ENCODE peak calls at places on chromosomes 16 and 17, in nine cellular contexts. O is CD4-positive, CD25-positive, alpha-beta regulatory T cell; W is cardiac fibroblast; P is memory B cell; R is choroid plexus epithelial cell; E is sigmoid colon; T is osteoblast; Q is naive thymus-derived CD4-positive, alpha-beta T cell; Y is AG10803. M is an unnamed sample.
A peak's percentile ranks its signal among the peaks of the same experiment; 100 is the strongest.

GRCh38 chr17:17523001-17523713 is 27.0 kb upstream of the RASD1 start:
- DNase-seq in O (no peak), W (no peak), P (no peak), R (peak; percentile 53), E (no peak), T (peak; percentile 67), Q (no peak), Y (no peak), M (no peak)

GRCh38 chr16:85422374-85423185 is 190.5 kb upstream of the GSE1 start:
- DNase-seq in O (no peak), W (peak; percentile 11), P (no peak), R (peak; percentile 36), E (peak; percentile 65), T (no peak), Q (no peak), Y (no peak), M (no peak)

GRCh38 chr17:28811594-28812135 is 30.9 kb downstream of the FAM222B start:
- DNase-seq in O (peak; percentile 31), W (peak; percentile 34), P (no peak), R (peak; percentile 55), E (peak; percentile 17), T (no peak), Q (peak; percentile 24), Y (peak; percentile 8), M (no peak)

GRCh38 chr17:77863814-77864161 is 94.7 kb upstream of the TNRC6C start:
- DNase-seq in O (no peak), W (peak; percentile 37), P (no peak), R (no peak), E (no peak), T (peak; percentile 27), Q (no peak), Y (peak; percentile 19), M (no peak)

GRCh38 chr17:32551186-32551955 is 64.6 kb downstream of the CDK5R1 start:
- DNase-seq in O (no peak), W (peak; percentile 14), P (no peak), R (peak; percentile 64), E (no peak), T (peak; percentile 61), Q (no peak), Y (peak; percentile 46), M (no peak)

GRCh38 chr16:82580293-82580900 is 46.4 kb upstream of the CDH13 start:
- DNase-seq in O (no peak), W (peak; percentile 5), P (no peak), R (peak; percentile 13), E (no peak), T (peak; percentile 32), Q (no peak), Y (peak; percentile 29), M (no peak)

GRCh38 chr17:68054296-68054900 is 18.9 kb downstream of the KPNA2 start:
- DNase-seq in O (no peak), W (peak; percentile 85), P (no peak), R (peak; percentile 71), E (no peak), T (peak; percentile 63), Q (no peak), Y (peak; percentile 94), M (no peak)

GRCh38 chr17:41444640-41445039 is 3.9 kb upstream of the KRT38 start:
- DNase-seq in O (no peak), W (no peak), P (no peak), R (no peak), E (no peak), T (no peak), Q (no peak), Y (no peak), M (no peak)

GRCh38 chr17:42653179-42654124 is 5.6 kb upstream of the TUBG2 start:
- DNase-seq in O (no peak), W (peak; percentile 89), P (no peak), R (peak; percentile 83), E (peak; percentile 92), T (peak; percentile 93), Q (no peak), Y (peak; percentile 82), M (no peak)

GRCh38 chr17:50872710-50873424 is 6.7 kb upstream of the TOB1 start:
- DNase-seq in O (no peak), W (peak; percentile 75), P (no peak), R (no peak), E (peak; percentile 77), T (peak; percentile 23), Q (peak; percentile 52), Y (peak; percentile 89), M (no peak)

GRCh38 chr17:32020943-32021617 is 13.9 kb downstream of the LRRC37B start:
- DNase-seq in O (no peak), W (no peak), P (no peak), R (no peak), E (no peak), T (peak; percentile 6), Q (no peak), Y (peak; percentile 23), M (no peak)

GRCh38 chr17:74431568-74432483 is at the start of gene GPRC5C:
- DNase-seq in O (no peak), W (peak; percentile 76), P (no peak), R (no peak), E (peak; percentile 80), T (peak; percentile 85), Q (no peak), Y (no peak), M (no peak)

GRCh38 chr16:23597003-23597756 is 1.1 kb upstream of the NDUFAB1 start:
- DNase-seq in O (no peak), W (peak; percentile 4), P (peak; percentile 33), R (peak; percentile 7), E (peak; percentile 29), T (no peak), Q (no peak), Y (no peak), M (no peak)

GRCh38 chr17:2390199-2390880 is 10.5 kb downstream of the MNT start:
- DNase-seq in O (no peak), W (peak; percentile 45), P (no peak), R (no peak), E (no peak), T (peak; percentile 92), Q (no peak), Y (no peak), M (no peak)

GRCh38 chr16:88631920-88632586 is 6.3 kb upstream of the IL17C start:
- DNase-seq in O (no peak), W (no peak), P (no peak), R (no peak), E (no peak), T (no peak), Q (no peak), Y (no peak), M (no peak)

GRCh38 chr17:37614391-37614790 is 5.2 kb upstream of the SYNRG start:
- DNase-seq in O (no peak), W (peak; percentile 5), P (no peak), R (peak; percentile 77), E (no peak), T (peak; percentile 91), Q (no peak), Y (peak; percentile 73), M (no peak)

GRCh38 chr17:28944862-28945741 is 6.2 kb downstream of the PHF12 start:
- DNase-seq in O (no peak), W (peak; percentile 33), P (no peak), R (peak; percentile 54), E (no peak), T (peak; percentile 60), Q (no peak), Y (peak; percentile 64), M (no peak)

GRCh38 chr16:5028950-5029475 is 4.7 kb downstream of the NAGPA start:
- DNase-seq in O (no peak), W (no peak), P (no peak), R (no peak), E (no peak), T (peak; percentile 84), Q (no peak), Y (no peak), M (no peak)

GRCh38 chr17:17055286-17056166 is 13.3 kb downstream of the MPRIP start:
- DNase-seq in O (no peak), W (no peak), P (no peak), R (no peak), E (peak; percentile 64), T (peak; percentile 88), Q (no peak), Y (peak; percentile 42), M (no peak)

GRCh38 chr16:2238396-2239230 is 2.4 kb downstream of the DNASE1L2 start:
- DNase-seq in O (no peak), W (no peak), P (no peak), R (no peak), E (no peak), T (peak; percentile 77), Q (no peak), Y (no peak), M (no peak)

GRCh38 chr17:76869878-76870714 is 1.9 kb downstream of the MGAT5B start:
- DNase-seq in O (no peak), W (no peak), P (no peak), R (peak; percentile 26), E (no peak), T (peak; percentile 88), Q (no peak), Y (no peak), M (no peak)

GRCh38 chr16:89013111-89013510 is 36.1 kb upstream of the CBFA2T3 start:
- DNase-seq in O (no peak), W (no peak), P (no peak), R (no peak), E (peak; percentile 26), T (peak; percentile 57), Q (no peak), Y (no peak), M (no peak)

GRCh38 chr16:19165101-19165500 is 2.9 kb upstream of the SYT17 start:
- DNase-seq in O (no peak), W (no peak), P (no peak), R (peak; percentile 18), E (no peak), T (no peak), Q (no peak), Y (no peak), M (no peak)